ENCODE peak calls at places on chromosomes 11 and 22, in seven cellular contexts. One of them, this sample, is unnamed.

GRCh38 chr11:130947481-130947880 is 31.2 kb upstream of the SNX19 start:
- DNase-seq in activated naive CD4-positive, alpha-beta T cell: no peak
- DNase-seq in stimulated activated CD4-positive, alpha-beta T cell treated with anti-CD3 and anti-CD28 coated beads, Interleukin-15, amount 100 ng/mL, for 24 hours: no peak
- DNase-seq in anterior cingulate cortex: no peak
- DNase-seq in NCI-H1092: no peak
- DNase-seq in endodermal cell: no peak
- DNase-seq in activated CD4-positive, alpha-beta T cell treated with anti-CD3 and anti-CD28 coated beads for 1 hour: no peak
- DNase-seq in this sample: no peak

GRCh38 chr11:14542384-14542783 is 22.2 kb upstream of the PSMA1 start:
- DNase-seq in activated CD4-positive, alpha-beta T cell treated with anti-CD3 and anti-CD28 coated beads for 1 hour: no peak
- DNase-seq in activated naive CD4-positive, alpha-beta T cell: no peak
- DNase-seq in anterior cingulate cortex: no peak
- DNase-seq in stimulated activated CD4-positive, alpha-beta T cell treated with anti-CD3 and anti-CD28 coated beads, Interleukin-15, amount 100 ng/mL, for 24 hours: no peak
- DNase-seq in endodermal cell: no peak
- DNase-seq in NCI-H1092: peak
- DNase-seq in this sample: no peak

GRCh38 chr22:37784829-37785495 is 22.8 kb upstream of the GCAT start:
- DNase-seq in activated CD4-positive, alpha-beta T cell treated with anti-CD3 and anti-CD28 coated beads for 1 hour: no peak
- DNase-seq in anterior cingulate cortex: no peak
- DNase-seq in activated naive CD4-positive, alpha-beta T cell: no peak
- DNase-seq in stimulated activated CD4-positive, alpha-beta T cell treated with anti-CD3 and anti-CD28 coated beads, Interleukin-15, amount 100 ng/mL, for 24 hours: no peak
- DNase-seq in endodermal cell: no peak
- DNase-seq in NCI-H1092: no peak
- DNase-seq in this sample: no peak

GRCh38 chr11:13837286-13837685 is 125.2 kb upstream of the SPON1 start:
- DNase-seq in endodermal cell: no peak
- DNase-seq in activated CD4-positive, alpha-beta T cell treated with anti-CD3 and anti-CD28 coated beads for 1 hour: no peak
- DNase-seq in stimulated activated CD4-positive, alpha-beta T cell treated with anti-CD3 and anti-CD28 coated beads, Interleukin-15, amount 100 ng/mL, for 24 hours: no peak
- DNase-seq in activated naive CD4-positive, alpha-beta T cell: no peak
- DNase-seq in NCI-H1092: no peak
- DNase-seq in anterior cingulate cortex: no peak
- DNase-seq in this sample: peak

GRCh38 chr11:125263268-125263790 is 98.8 kb downstream of the PKNOX2 start:
- DNase-seq in activated naive CD4-positive, alpha-beta T cell: no peak
- DNase-seq in activated CD4-positive, alpha-beta T cell treated with anti-CD3 and anti-CD28 coated beads for 1 hour: no peak
- DNase-seq in NCI-H1092: peak
- DNase-seq in endodermal cell: peak
- DNase-seq in stimulated activated CD4-positive, alpha-beta T cell treated with anti-CD3 and anti-CD28 coated beads, Interleukin-15, amount 100 ng/mL, for 24 hours: no peak
- DNase-seq in anterior cingulate cortex: peak
- DNase-seq in this sample: peak

GRCh38 chr22:29146101-29146560 is 59.6 kb upstream of the EMID1 start:
- DNase-seq in endodermal cell: no peak
- DNase-seq in activated naive CD4-positive, alpha-beta T cell: no peak
- DNase-seq in NCI-H1092: no peak
- DNase-seq in stimulated activated CD4-positive, alpha-beta T cell treated with anti-CD3 and anti-CD28 coated beads, Interleukin-15, amount 100 ng/mL, for 24 hours: no peak
- DNase-seq in activated CD4-positive, alpha-beta T cell treated with anti-CD3 and anti-CD28 coated beads for 1 hour: no peak
- DNase-seq in anterior cingulate cortex: no peak
- DNase-seq in this sample: no peak

GRCh38 chr11:134347441-134347840 is 15.7 kb downstream of the GLB1L2 start:
- DNase-seq in NCI-H1092: no peak
- DNase-seq in anterior cingulate cortex: no peak
- DNase-seq in activated CD4-positive, alpha-beta T cell treated with anti-CD3 and anti-CD28 coated beads for 1 hour: no peak
- DNase-seq in activated naive CD4-positive, alpha-beta T cell: no peak
- DNase-seq in stimulated activated CD4-positive, alpha-beta T cell treated with anti-CD3 and anti-CD28 coated beads, Interleukin-15, amount 100 ng/mL, for 24 hours: no peak
- DNase-seq in endodermal cell: no peak
- DNase-seq in this sample: no peak

GRCh38 chr11:23233075-23233474 is 372.8 kb upstream of the CCDC179 start:
- DNase-seq in activated CD4-positive, alpha-beta T cell treated with anti-CD3 and anti-CD28 coated beads for 1 hour: no peak
- DNase-seq in activated naive CD4-positive, alpha-beta T cell: no peak
- DNase-seq in NCI-H1092: no peak
- DNase-seq in endodermal cell: no peak
- DNase-seq in anterior cingulate cortex: no peak
- DNase-seq in stimulated activated CD4-positive, alpha-beta T cell treated with anti-CD3 and anti-CD28 coated beads, Interleukin-15, amount 100 ng/mL, for 24 hours: no peak
- DNase-seq in this sample: peak

GRCh38 chr22:36175892-36176291 is 15.3 kb upstream of the APOL3 start:
- DNase-seq in endodermal cell: no peak
- DNase-seq in anterior cingulate cortex: no peak
- DNase-seq in stimulated activated CD4-positive, alpha-beta T cell treated with anti-CD3 and anti-CD28 coated beads, Interleukin-15, amount 100 ng/mL, for 24 hours: no peak
- DNase-seq in activated naive CD4-positive, alpha-beta T cell: no peak
- DNase-seq in NCI-H1092: no peak
- DNase-seq in activated CD4-positive, alpha-beta T cell treated with anti-CD3 and anti-CD28 coated beads for 1 hour: no peak
- DNase-seq in this sample: no peak

GRCh38 chr11:79242616-79243015 is 198.2 kb downstream of the TENM4 start:
- DNase-seq in NCI-H1092: no peak
- DNase-seq in anterior cingulate cortex: no peak
- DNase-seq in stimulated activated CD4-positive, alpha-beta T cell treated with anti-CD3 and anti-CD28 coated beads, Interleukin-15, amount 100 ng/mL, for 24 hours: no peak
- DNase-seq in activated naive CD4-positive, alpha-beta T cell: no peak
- DNase-seq in activated CD4-positive, alpha-beta T cell treated with anti-CD3 and anti-CD28 coated beads for 1 hour: no peak
- DNase-seq in endodermal cell: no peak
- DNase-seq in this sample: no peak

GRCh38 chr11:7611411-7611810 is 61.9 kb downstream of the CYB5R2 start:
- DNase-seq in NCI-H1092: no peak
- DNase-seq in endodermal cell: no peak
- DNase-seq in anterior cingulate cortex: no peak
- DNase-seq in activated CD4-positive, alpha-beta T cell treated with anti-CD3 and anti-CD28 coated beads for 1 hour: no peak
- DNase-seq in stimulated activated CD4-positive, alpha-beta T cell treated with anti-CD3 and anti-CD28 coated beads, Interleukin-15, amount 100 ng/mL, for 24 hours: no peak
- DNase-seq in activated naive CD4-positive, alpha-beta T cell: no peak
- DNase-seq in this sample: no peak

GRCh38 chr11:8070417-8071101 is 10.5 kb upstream of the TUB start:
- DNase-seq in stimulated activated CD4-positive, alpha-beta T cell treated with anti-CD3 and anti-CD28 coated beads, Interleukin-15, amount 100 ng/mL, for 24 hours: no peak
- DNase-seq in activated CD4-positive, alpha-beta T cell treated with anti-CD3 and anti-CD28 coated beads for 1 hour: no peak
- DNase-seq in NCI-H1092: no peak
- DNase-seq in endodermal cell: peak
- DNase-seq in activated naive CD4-positive, alpha-beta T cell: no peak
- DNase-seq in anterior cingulate cortex: no peak
- DNase-seq in this sample: peak

GRCh38 chr11:3107608-3108182 is 50.5 kb upstream of the CARS1 start:
- DNase-seq in stimulated activated CD4-positive, alpha-beta T cell treated with anti-CD3 and anti-CD28 coated beads, Interleukin-15, amount 100 ng/mL, for 24 hours: no peak
- DNase-seq in NCI-H1092: no peak
- DNase-seq in activated CD4-positive, alpha-beta T cell treated with anti-CD3 and anti-CD28 coated beads for 1 hour: no peak
- DNase-seq in activated naive CD4-positive, alpha-beta T cell: no peak
- DNase-seq in anterior cingulate cortex: no peak
- DNase-seq in endodermal cell: peak
- DNase-seq in this sample: no peak

GRCh38 chr11:16805942-16806341 is 67.5 kb downstream of the C11orf58 start:
- DNase-seq in stimulated activated CD4-positive, alpha-beta T cell treated with anti-CD3 and anti-CD28 coated beads, Interleukin-15, amount 100 ng/mL, for 24 hours: no peak
- DNase-seq in endodermal cell: no peak
- DNase-seq in activated CD4-positive, alpha-beta T cell treated with anti-CD3 and anti-CD28 coated beads for 1 hour: no peak
- DNase-seq in activated naive CD4-positive, alpha-beta T cell: no peak
- DNase-seq in anterior cingulate cortex: no peak
- DNase-seq in NCI-H1092: peak
- DNase-seq in this sample: no peak

GRCh38 chr11:72240461-72241289 is 3.3 kb downstream of the PHOX2A start:
- DNase-seq in stimulated activated CD4-positive, alpha-beta T cell treated with anti-CD3 and anti-CD28 coated beads, Interleukin-15, amount 100 ng/mL, for 24 hours: peak
- DNase-seq in endodermal cell: peak
- DNase-seq in activated naive CD4-positive, alpha-beta T cell: no peak
- DNase-seq in NCI-H1092: no peak
- DNase-seq in activated CD4-positive, alpha-beta T cell treated with anti-CD3 and anti-CD28 coated beads for 1 hour: no peak
- DNase-seq in anterior cingulate cortex: no peak
- DNase-seq in this sample: no peak

GRCh38 chr22:30523646-30524489 is 18.4 kb upstream of the SEC14L4 start:
- DNase-seq in activated CD4-positive, alpha-beta T cell treated with anti-CD3 and anti-CD28 coated beads for 1 hour: no peak
- DNase-seq in endodermal cell: no peak
- DNase-seq in stimulated activated CD4-positive, alpha-beta T cell treated with anti-CD3 and anti-CD28 coated beads, Interleukin-15, amount 100 ng/mL, for 24 hours: no peak
- DNase-seq in activated naive CD4-positive, alpha-beta T cell: no peak
- DNase-seq in anterior cingulate cortex: no peak
- DNase-seq in NCI-H1092: no peak
- DNase-seq in this sample: no peak

GRCh38 chr11:36258730-36259360 is 30.4 kb downstream of the COMMD9 start:
- DNase-seq in activated CD4-positive, alpha-beta T cell treated with anti-CD3 and anti-CD28 coated beads for 1 hour: no peak
- DNase-seq in stimulated activated CD4-positive, alpha-beta T cell treated with anti-CD3 and anti-CD28 coated beads, Interleukin-15, amount 100 ng/mL, for 24 hours: peak
- DNase-seq in NCI-H1092: no peak
- DNase-seq in activated naive CD4-positive, alpha-beta T cell: no peak
- DNase-seq in anterior cingulate cortex: peak
- DNase-seq in endodermal cell: peak
- DNase-seq in this sample: peak

GRCh38 chr11:129589190-129589589 is 213.5 kb downstream of the BARX2 start:
- DNase-seq in anterior cingulate cortex: no peak
- DNase-seq in activated naive CD4-positive, alpha-beta T cell: no peak
- DNase-seq in activated CD4-positive, alpha-beta T cell treated with anti-CD3 and anti-CD28 coated beads for 1 hour: no peak
- DNase-seq in stimulated activated CD4-positive, alpha-beta T cell treated with anti-CD3 and anti-CD28 coated beads, Interleukin-15, amount 100 ng/mL, for 24 hours: no peak
- DNase-seq in endodermal cell: peak
- DNase-seq in NCI-H1092: no peak
- DNase-seq in this sample: no peak

GRCh38 chr11:71505001-71505400 is 22.1 kb upstream of the KRTAP5-7 start:
- DNase-seq in activated naive CD4-positive, alpha-beta T cell: no peak
- DNase-seq in NCI-H1092: peak
- DNase-seq in stimulated activated CD4-positive, alpha-beta T cell treated with anti-CD3 and anti-CD28 coated beads, Interleukin-15, amount 100 ng/mL, for 24 hours: no peak
- DNase-seq in activated CD4-positive, alpha-beta T cell treated with anti-CD3 and anti-CD28 coated beads for 1 hour: no peak
- DNase-seq in anterior cingulate cortex: no peak
- DNase-seq in endodermal cell: no peak
- DNase-seq in this sample: no peak

GRCh38 chr11:10693509-10694071 is at the start of gene IRAG1:
- DNase-seq in endodermal cell: no peak
- DNase-seq in NCI-H1092: peak
- DNase-seq in anterior cingulate cortex: peak
- DNase-seq in activated naive CD4-positive, alpha-beta T cell: no peak
- DNase-seq in activated CD4-positive, alpha-beta T cell treated with anti-CD3 and anti-CD28 coated beads for 1 hour: no peak
- DNase-seq in stimulated activated CD4-positive, alpha-beta T cell treated with anti-CD3 and anti-CD28 coated beads, Interleukin-15, amount 100 ng/mL, for 24 hours: no peak
- DNase-seq in this sample: peak

GRCh38 chr11:112655386-112655785 is 305.8 kb upstream of the NCAM1 start:
- DNase-seq in stimulated activated CD4-positive, alpha-beta T cell treated with anti-CD3 and anti-CD28 coated beads, Interleukin-15, amount 100 ng/mL, for 24 hours: no peak
- DNase-seq in endodermal cell: no peak
- DNase-seq in activated CD4-positive, alpha-beta T cell treated with anti-CD3 and anti-CD28 coated beads for 1 hour: no peak
- DNase-seq in NCI-H1092: no peak
- DNase-seq in anterior cingulate cortex: no peak
- DNase-seq in activated naive CD4-positive, alpha-beta T cell: no peak
- DNase-seq in this sample: peak

GRCh38 chr22:36184433-36185035 is 17.1 kb downstream of the APOL4 start:
- DNase-seq in stimulated activated CD4-positive, alpha-beta T cell treated with anti-CD3 and anti-CD28 coated beads, Interleukin-15, amount 100 ng/mL, for 24 hours: no peak
- DNase-seq in activated naive CD4-positive, alpha-beta T cell: no peak
- DNase-seq in activated CD4-positive, alpha-beta T cell treated with anti-CD3 and anti-CD28 coated beads for 1 hour: no peak
- DNase-seq in anterior cingulate cortex: no peak
- DNase-seq in endodermal cell: no peak
- DNase-seq in NCI-H1092: no peak
- DNase-seq in this sample: no peak

GRCh38 chr11:118625036-118625690 is 17.7 kb downstream of the PHLDB1 start:
- DNase-seq in endodermal cell: no peak
- DNase-seq in NCI-H1092: no peak
- DNase-seq in anterior cingulate cortex: peak
- DNase-seq in activated naive CD4-positive, alpha-beta T cell: no peak
- DNase-seq in stimulated activated CD4-positive, alpha-beta T cell treated with anti-CD3 and anti-CD28 coated beads, Interleukin-15, amount 100 ng/mL, for 24 hours: no peak
- DNase-seq in activated CD4-positive, alpha-beta T cell treated with anti-CD3 and anti-CD28 coated beads for 1 hour: no peak
- DNase-seq in this sample: no peak

GRCh38 chr11:40290031-40290650 is 1169.3 kb downstream of the LRRC4C start:
- DNase-seq in anterior cingulate cortex: no peak
- DNase-seq in stimulated activated CD4-positive, alpha-beta T cell treated with anti-CD3 and anti-CD28 coated beads, Interleukin-15, amount 100 ng/mL, for 24 hours: no peak
- DNase-seq in activated CD4-positive, alpha-beta T cell treated with anti-CD3 and anti-CD28 coated beads for 1 hour: no peak
- DNase-seq in NCI-H1092: no peak
- DNase-seq in endodermal cell: no peak
- DNase-seq in activated naive CD4-positive, alpha-beta T cell: no peak
- DNase-seq in this sample: no peak

GRCh38 chr11:90178751-90179150 is 44.1 kb downstream of the CHORDC1 start:
- DNase-seq in stimulated activated CD4-positive, alpha-beta T cell treated with anti-CD3 and anti-CD28 coated beads, Interleukin-15, amount 100 ng/mL, for 24 hours: no peak
- DNase-seq in anterior cingulate cortex: no peak
- DNase-seq in endodermal cell: no peak
- DNase-seq in activated CD4-positive, alpha-beta T cell treated with anti-CD3 and anti-CD28 coated beads for 1 hour: no peak
- DNase-seq in NCI-H1092: no peak
- DNase-seq in activated naive CD4-positive, alpha-beta T cell: no peak
- DNase-seq in this sample: no peak

GRCh38 chr22:25747245-25747944 is 5.4 kb downstream of the MYO18B start:
- DNase-seq in endodermal cell: no peak
- DNase-seq in NCI-H1092: no peak
- DNase-seq in anterior cingulate cortex: no peak
- DNase-seq in activated CD4-positive, alpha-beta T cell treated with anti-CD3 and anti-CD28 coated beads for 1 hour: no peak
- DNase-seq in activated naive CD4-positive, alpha-beta T cell: no peak
- DNase-seq in stimulated activated CD4-positive, alpha-beta T cell treated with anti-CD3 and anti-CD28 coated beads, Interleukin-15, amount 100 ng/mL, for 24 hours: no peak
- DNase-seq in this sample: peak

GRCh38 chr11:86070435-86071056 is 1.7 kb upstream of the PICALM start:
- DNase-seq in endodermal cell: no peak
- DNase-seq in activated naive CD4-positive, alpha-beta T cell: no peak
- DNase-seq in NCI-H1092: no peak
- DNase-seq in activated CD4-positive, alpha-beta T cell treated with anti-CD3 and anti-CD28 coated beads for 1 hour: no peak
- DNase-seq in anterior cingulate cortex: no peak
- DNase-seq in stimulated activated CD4-positive, alpha-beta T cell treated with anti-CD3 and anti-CD28 coated beads, Interleukin-15, amount 100 ng/mL, for 24 hours: no peak
- DNase-seq in this sample: no peak

GRCh38 chr22:49235463-49236300 is 592.0 kb downstream of the BRD1 start:
- DNase-seq in activated CD4-positive, alpha-beta T cell treated with anti-CD3 and anti-CD28 coated beads for 1 hour: no peak
- DNase-seq in anterior cingulate cortex: no peak
- DNase-seq in activated naive CD4-positive, alpha-beta T cell: no peak
- DNase-seq in stimulated activated CD4-positive, alpha-beta T cell treated with anti-CD3 and anti-CD28 coated beads, Interleukin-15, amount 100 ng/mL, for 24 hours: no peak
- DNase-seq in endodermal cell: peak
- DNase-seq in NCI-H1092: peak
- DNase-seq in this sample: no peak

GRCh38 chr11:107769189-107769588 is 57.3 kb upstream of the SLN start:
- DNase-seq in stimulated activated CD4-positive, alpha-beta T cell treated with anti-CD3 and anti-CD28 coated beads, Interleukin-15, amount 100 ng/mL, for 24 hours: no peak
- DNase-seq in activated CD4-positive, alpha-beta T cell treated with anti-CD3 and anti-CD28 coated beads for 1 hour: no peak
- DNase-seq in endodermal cell: no peak
- DNase-seq in activated naive CD4-positive, alpha-beta T cell: no peak
- DNase-seq in NCI-H1092: no peak
- DNase-seq in anterior cingulate cortex: no peak
- DNase-seq in this sample: peak

GRCh38 chr11:64523456-64524187 is 67.4 kb upstream of the SLC22A12 start:
- DNase-seq in endodermal cell: no peak
- DNase-seq in stimulated activated CD4-positive, alpha-beta T cell treated with anti-CD3 and anti-CD28 coated beads, Interleukin-15, amount 100 ng/mL, for 24 hours: no peak
- DNase-seq in activated CD4-positive, alpha-beta T cell treated with anti-CD3 and anti-CD28 coated beads for 1 hour: no peak
- DNase-seq in anterior cingulate cortex: no peak
- DNase-seq in NCI-H1092: no peak
- DNase-seq in activated naive CD4-positive, alpha-beta T cell: no peak
- DNase-seq in this sample: no peak

GRCh38 chr11:76889414-76889975 is 28.8 kb downstream of the ACER3 start:
- DNase-seq in NCI-H1092: no peak
- DNase-seq in stimulated activated CD4-positive, alpha-beta T cell treated with anti-CD3 and anti-CD28 coated beads, Interleukin-15, amount 100 ng/mL, for 24 hours: no peak
- DNase-seq in anterior cingulate cortex: no peak
- DNase-seq in activated CD4-positive, alpha-beta T cell treated with anti-CD3 and anti-CD28 coated beads for 1 hour: no peak
- DNase-seq in endodermal cell: no peak
- DNase-seq in activated naive CD4-positive, alpha-beta T cell: no peak
- DNase-seq in this sample: no peak

GRCh38 chr11:110818032-110818687 is 105.9 kb upstream of the ARHGAP20 start:
- DNase-seq in stimulated activated CD4-positive, alpha-beta T cell treated with anti-CD3 and anti-CD28 coated beads, Interleukin-15, amount 100 ng/mL, for 24 hours: peak
- DNase-seq in NCI-H1092: no peak
- DNase-seq in activated naive CD4-positive, alpha-beta T cell: no peak
- DNase-seq in activated CD4-positive, alpha-beta T cell treated with anti-CD3 and anti-CD28 coated beads for 1 hour: no peak
- DNase-seq in endodermal cell: no peak
- DNase-seq in anterior cingulate cortex: no peak
- DNase-seq in this sample: peak

GRCh38 chr11:9210922-9211320 is 54.2 kb downstream of the DENND5A start:
- DNase-seq in NCI-H1092: no peak
- DNase-seq in activated naive CD4-positive, alpha-beta T cell: no peak
- DNase-seq in anterior cingulate cortex: no peak
- DNase-seq in activated CD4-positive, alpha-beta T cell treated with anti-CD3 and anti-CD28 coated beads for 1 hour: no peak
- DNase-seq in endodermal cell: no peak
- DNase-seq in stimulated activated CD4-positive, alpha-beta T cell treated with anti-CD3 and anti-CD28 coated beads, Interleukin-15, amount 100 ng/mL, for 24 hours: peak
- DNase-seq in this sample: peak

GRCh38 chr22:30969532-30970355 is 679 bp downstream of the TUG1 start:
- DNase-seq in endodermal cell: peak
- DNase-seq in anterior cingulate cortex: no peak
- DNase-seq in activated CD4-positive, alpha-beta T cell treated with anti-CD3 and anti-CD28 coated beads for 1 hour: peak
- DNase-seq in stimulated activated CD4-positive, alpha-beta T cell treated with anti-CD3 and anti-CD28 coated beads, Interleukin-15, amount 100 ng/mL, for 24 hours: peak
- DNase-seq in NCI-H1092: no peak
- DNase-seq in activated naive CD4-positive, alpha-beta T cell: no peak
- DNase-seq in this sample: peak

GRCh38 chr22:45587638-45588481 is 83.8 kb upstream of the ATXN10 start:
- DNase-seq in anterior cingulate cortex: no peak
- DNase-seq in stimulated activated CD4-positive, alpha-beta T cell treated with anti-CD3 and anti-CD28 coated beads, Interleukin-15, amount 100 ng/mL, for 24 hours: no peak
- DNase-seq in activated CD4-positive, alpha-beta T cell treated with anti-CD3 and anti-CD28 coated beads for 1 hour: no peak
- DNase-seq in activated naive CD4-positive, alpha-beta T cell: no peak
- DNase-seq in endodermal cell: no peak
- DNase-seq in NCI-H1092: no peak
- DNase-seq in this sample: peak

GRCh38 chr11:116895053-116895757 is 57.8 kb upstream of the APOA1 start:
- DNase-seq in activated naive CD4-positive, alpha-beta T cell: no peak
- DNase-seq in activated CD4-positive, alpha-beta T cell treated with anti-CD3 and anti-CD28 coated beads for 1 hour: no peak
- DNase-seq in stimulated activated CD4-positive, alpha-beta T cell treated with anti-CD3 and anti-CD28 coated beads, Interleukin-15, amount 100 ng/mL, for 24 hours: peak
- DNase-seq in anterior cingulate cortex: no peak
- DNase-seq in NCI-H1092: no peak
- DNase-seq in endodermal cell: peak
- DNase-seq in this sample: no peak

GRCh38 chr11:85854557-85855340 is 434 bp upstream of the CCDC83 start:
- DNase-seq in activated CD4-positive, alpha-beta T cell treated with anti-CD3 and anti-CD28 coated beads for 1 hour: peak
- DNase-seq in NCI-H1092: peak
- DNase-seq in endodermal cell: peak
- DNase-seq in stimulated activated CD4-positive, alpha-beta T cell treated with anti-CD3 and anti-CD28 coated beads, Interleukin-15, amount 100 ng/mL, for 24 hours: peak
- DNase-seq in activated naive CD4-positive, alpha-beta T cell: peak
- DNase-seq in anterior cingulate cortex: peak
- DNase-seq in this sample: peak

GRCh38 chr11:115579181-115579825 is 75.1 kb upstream of the CADM1 start:
- DNase-seq in stimulated activated CD4-positive, alpha-beta T cell treated with anti-CD3 and anti-CD28 coated beads, Interleukin-15, amount 100 ng/mL, for 24 hours: no peak
- DNase-seq in activated naive CD4-positive, alpha-beta T cell: no peak
- DNase-seq in NCI-H1092: no peak
- DNase-seq in activated CD4-positive, alpha-beta T cell treated with anti-CD3 and anti-CD28 coated beads for 1 hour: no peak
- DNase-seq in anterior cingulate cortex: no peak
- DNase-seq in endodermal cell: no peak
- DNase-seq in this sample: no peak

This sample was measured in HCEC 1CT.